ENCODE peak calls at places on chromosomes 5 and 9, in nine cellular contexts. L is K562; D is uterus; G is WERI-Rb-1; M is HCT116; I is naive thymus-derived CD4-positive, alpha-beta T cell; E is kidney; Y is CD4-positive, CD25-positive, alpha-beta regulatory T cell; S is fibroblast of lung. A is an unnamed sample.

GRCh38 chr5:157558089-157558595 is 17.4 kb downstream of the ADAM19 start:
- DNase-seq in L (no peak), D (no peak), G (no peak), M (no peak), I (no peak), E (no peak), Y (no peak), S (peak), A (peak)

GRCh38 chr5:136042665-136043121 is 13.9 kb downstream of the TGFBI start:
- DNase-seq in L (no peak), D (no peak), G (no peak), M (no peak), I (no peak), E (no peak), Y (no peak), S (peak), A (peak)

GRCh38 chr5:139949710-139950109 is 93.4 kb downstream of the NRG2 start:
- DNase-seq in L (no peak), D (no peak), G (no peak), M (no peak), I (no peak), E (no peak), Y (no peak), S (no peak), A (no peak)

GRCh38 chr9:92242115-92242778 is 51.2 kb downstream of the IARS1 start:
- DNase-seq in L (no peak), D (no peak), G (no peak), M (no peak), I (no peak), E (no peak), Y (no peak), S (peak), A (peak)

GRCh38 chr5:133052317-133053175 is 733 bp downstream of the HSPA4 start:
- DNase-seq in L (peak), D (peak), G (peak), M (no peak), I (peak), E (peak), Y (peak), S (peak), A (no peak)

GRCh38 chr5:142512680-142513042 is 173.2 kb downstream of the FGF1 start:
- DNase-seq in L (no peak), D (no peak), G (no peak), M (peak), I (no peak), E (peak), Y (no peak), S (peak), A (no peak)

GRCh38 chr9:42388146-42388690 is 204.8 kb downstream of the SPATA31A6 start:
- DNase-seq in L (peak), D (no peak), G (no peak), M (no peak), I (no peak), E (no peak), Y (no peak), S (no peak), A (no peak)

GRCh38 chr5:16617272-16617973 is 626 bp upstream of the RETREG1 start:
- DNase-seq in L (no peak), D (no peak), G (no peak), M (no peak), I (peak), E (no peak), Y (peak), S (no peak), A (no peak)

GRCh38 chr9:91422832-91423711 is 560 bp downstream of the NFIL3 start:
- DNase-seq in L (peak), D (peak), G (peak), M (no peak), I (peak), E (peak), Y (peak), S (peak), A (peak)

GRCh38 chr9:77752566-77752965 is 104.4 kb upstream of the GNA14 start:
- DNase-seq in L (no peak), D (no peak), G (no peak), M (no peak), I (no peak), E (no peak), Y (no peak), S (peak), A (peak)

GRCh38 chr5:113846941-113847340 is 333.4 kb downstream of the YTHDC2 start:
- DNase-seq in L (no peak), D (no peak), G (no peak), M (no peak), I (no peak), E (no peak), Y (no peak), S (no peak), A (no peak)

GRCh38 chr5:72656331-72656730 is 149.1 kb upstream of the ZNF366 start:
- DNase-seq in L (no peak), D (no peak), G (no peak), M (no peak), I (no peak), E (no peak), Y (no peak), S (no peak), A (no peak)

GRCh38 chr9:35828716-35829083 is at the start of gene FAM221B:
- DNase-seq in L (no peak), D (no peak), G (no peak), M (no peak), I (no peak), E (peak), Y (no peak), S (no peak), A (no peak)

GRCh38 chr5:89388872-89389271 is 505.9 kb upstream of the MEF2C start:
- DNase-seq in L (no peak), D (no peak), G (no peak), M (no peak), I (no peak), E (no peak), Y (no peak), S (no peak), A (no peak)

GRCh38 chr9:134010774-134011173 is 14.5 kb upstream of the BRD3OS start:
- DNase-seq in L (no peak), D (no peak), G (no peak), M (no peak), I (no peak), E (peak), Y (no peak), S (peak), A (no peak)

GRCh38 chr9:133833388-133834025 is 95.4 kb upstream of the SARDH start:
- DNase-seq in L (no peak), D (no peak), G (no peak), M (no peak), I (no peak), E (peak), Y (no peak), S (no peak), A (no peak)

GRCh38 chr5:154620406-154620805 is 134.8 kb upstream of the LARP1 start:
- DNase-seq in L (no peak), D (no peak), G (no peak), M (no peak), I (no peak), E (no peak), Y (no peak), S (no peak), A (no peak)

GRCh38 chr5:116747881-116748280 is 173.3 kb upstream of the SEMA6A start:
- DNase-seq in L (no peak), D (no peak), G (no peak), M (no peak), I (no peak), E (no peak), Y (no peak), S (peak), A (no peak)

GRCh38 chr5:16819522-16820167 is 116.4 kb downstream of the MYO10 start:
- DNase-seq in L (no peak), D (no peak), G (no peak), M (no peak), I (no peak), E (no peak), Y (no peak), S (peak), A (no peak)

GRCh38 chr5:80579050-80579449 is 9.0 kb upstream of the ANKRD34B start:
- DNase-seq in L (no peak), D (no peak), G (no peak), M (no peak), I (no peak), E (no peak), Y (no peak), S (no peak), A (no peak)

GRCh38 chr5:94693043-94693822 is 74.8 kb downstream of the SLF1 start:
- DNase-seq in L (no peak), D (no peak), G (no peak), M (peak), I (no peak), E (no peak), Y (peak), S (peak), A (peak)

GRCh38 chr5:160451281-160451680 is 29.6 kb downstream of the PTTG1 start:
- DNase-seq in L (no peak), D (no peak), G (no peak), M (no peak), I (no peak), E (no peak), Y (no peak), S (no peak), A (no peak)

GRCh38 chr5:31390256-31390655 is 141.6 kb downstream of the DROSHA start:
- DNase-seq in L (no peak), D (no peak), G (no peak), M (no peak), I (no peak), E (no peak), Y (no peak), S (no peak), A (no peak)

GRCh38 chr9:37163299-37163698 is 42.9 kb downstream of the ZCCHC7 start:
- DNase-seq in L (no peak), D (no peak), G (no peak), M (no peak), I (no peak), E (no peak), Y (no peak), S (no peak), A (no peak)

GRCh38 chr5:84614907-84615306 is 230.2 kb upstream of the EDIL3 start:
- DNase-seq in L (no peak), D (no peak), G (no peak), M (no peak), I (no peak), E (no peak), Y (no peak), S (no peak), A (no peak)

GRCh38 chr9:91481971-91482370 is 58.3 kb upstream of the NFIL3 start:
- DNase-seq in L (no peak), D (no peak), G (no peak), M (no peak), I (no peak), E (no peak), Y (no peak), S (no peak), A (no peak)

GRCh38 chr5:82045526-82046267 is 73.9 kb downstream of the ATG10 start:
- DNase-seq in L (no peak), D (no peak), G (no peak), M (no peak), I (no peak), E (no peak), Y (no peak), S (peak), A (peak)

GRCh38 chr5:1895771-1896420 is 13.2 kb upstream of the IRX4 start:
- DNase-seq in L (no peak), D (no peak), G (no peak), M (no peak), I (no peak), E (no peak), Y (no peak), S (no peak), A (no peak)

GRCh38 chr5:176618783-176619182 is 8.8 kb upstream of the GPRIN1 start:
- DNase-seq in L (no peak), D (no peak), G (no peak), M (no peak), I (no peak), E (peak), Y (no peak), S (no peak), A (no peak)

GRCh38 chr5:176619203-176619568 is 9.2 kb upstream of the GPRIN1 start:
- DNase-seq in L (peak), D (no peak), G (no peak), M (peak), I (peak), E (peak), Y (peak), S (peak), A (peak)

GRCh38 chr5:176620333-176620981 is 9.9 kb downstream of the SNCB start:
- DNase-seq in L (peak), D (no peak), G (no peak), M (no peak), I (no peak), E (peak), Y (no peak), S (no peak), A (no peak)

GRCh38 chr5:176621661-176622079 is 8.7 kb downstream of the SNCB start:
- DNase-seq in L (no peak), D (no peak), G (peak), M (no peak), I (no peak), E (peak), Y (no peak), S (peak), A (no peak)

GRCh38 chr5:176619569-176620332 is 9.8 kb upstream of the GPRIN1 start:
- DNase-seq in L (no peak), D (no peak), G (no peak), M (no peak), I (no peak), E (peak), Y (no peak), S (no peak), A (no peak)
- H3K4me3 ChIP-seq in L (peak), D (no peak), G (no peak), M (no peak), I (peak), E (no peak), Y (no peak), S (no peak), A (peak)

GRCh38 chr5:60477849-60478248 is 222.1 kb downstream of the DEPDC1B start:
- DNase-seq in L (no peak), D (no peak), G (no peak), M (no peak), I (no peak), E (no peak), Y (no peak), S (no peak), A (no peak)
- H3K4me3 ChIP-seq in L (no peak), D (no peak), G (no peak), M (no peak), I (no peak), E (no peak), Y (no peak), S (no peak), A (no peak)

GRCh38 chr5:141040763-141041426 is 10.3 kb upstream of the PCDHB1 start:
- DNase-seq in L (peak), D (peak), G (peak), M (peak), I (peak), E (peak), Y (peak), S (peak), A (no peak)

GRCh38 chr5:141040093-141040762 is 10.9 kb upstream of the PCDHB1 start:
- DNase-seq in L (no peak), D (peak), G (peak), M (peak), I (no peak), E (peak), Y (no peak), S (no peak), A (no peak)

GRCh38 chr5:141039517-141039916 is 11.7 kb upstream of the PCDHB1 start:
- DNase-seq in L (no peak), D (no peak), G (no peak), M (no peak), I (no peak), E (no peak), Y (no peak), S (no peak), A (no peak)

GRCh38 chr5:141041427-141041785 is 9.8 kb upstream of the PCDHB1 start:
- DNase-seq in L (no peak), D (no peak), G (no peak), M (no peak), I (no peak), E (no peak), Y (no peak), S (no peak), A (no peak)

DNA sequence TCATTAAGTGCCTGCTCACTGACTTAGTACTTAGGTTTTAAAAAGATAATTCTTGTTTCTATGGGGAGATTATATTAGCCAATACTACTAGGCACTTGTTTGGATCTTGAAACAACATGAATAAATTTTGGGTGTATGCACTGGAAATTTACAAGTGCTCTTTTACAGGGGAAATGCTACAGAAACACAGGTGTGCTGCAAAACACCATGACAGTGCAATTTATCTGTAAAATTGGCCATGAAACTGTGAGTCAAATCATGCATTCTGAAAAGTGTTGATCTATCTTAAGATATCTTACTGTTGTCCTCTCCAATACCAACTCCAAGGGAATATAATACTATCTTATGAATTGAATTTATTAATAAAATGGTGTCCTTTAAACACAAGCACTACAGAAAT is 12.1 kb upstream of the PCDHB1 start:
- DNase-seq in L (no peak), D (no peak), G (no peak), M (no peak), I (no peak), E (no peak), Y (no peak), S (no peak), A (no peak)
- H3K4me3 ChIP-seq in L (no peak), D (no peak), G (no peak), M (no peak), I (no peak), E (no peak), Y (no peak), S (no peak), A (no peak)

GRCh38 chr9:129136446-129137049 is 25.3 kb downstream of the PTPA start:
- DNase-seq in L (no peak), D (no peak), G (no peak), M (no peak), I (no peak), E (no peak), Y (no peak), S (no peak), A (no peak)
- H3K4me3 ChIP-seq in L (no peak), D (no peak), G (no peak), M (no peak), I (no peak), E (no peak), Y (no peak), S (no peak), A (no peak)

GRCh38 chr9:115046786-115047185 is 71.2 kb downstream of the TNC start:
- DNase-seq in L (no peak), D (no peak), G (no peak), M (no peak), I (no peak), E (no peak), Y (no peak), S (no peak), A (no peak)

GRCh38 chr9:115039686-115040085 is 78.3 kb downstream of the TNC start:
- DNase-seq in L (no peak), D (no peak), G (no peak), M (no peak), I (no peak), E (no peak), Y (no peak), S (no peak), A (no peak)

GRCh38 chr9:115046199-115046598 is 71.8 kb downstream of the TNC start:
- DNase-seq in L (no peak), D (no peak), G (no peak), M (no peak), I (no peak), E (no peak), Y (no peak), S (no peak), A (no peak)

GRCh38 chr9:115043632-115044031 is 74.3 kb downstream of the TNC start:
- DNase-seq in L (no peak), D (no peak), G (no peak), M (no peak), I (no peak), E (no peak), Y (no peak), S (no peak), A (no peak)

GRCh38 chr9:115042781-115043509 is 75.0 kb downstream of the TNC start:
- DNase-seq in L (no peak), D (no peak), G (no peak), M (no peak), I (no peak), E (no peak), Y (no peak), S (peak), A (no peak)
- H3K4me3 ChIP-seq in L (no peak), D (no peak), G (no peak), M (no peak), I (no peak), E (no peak), Y (no peak), S (no peak), A (no peak)

DNA sequence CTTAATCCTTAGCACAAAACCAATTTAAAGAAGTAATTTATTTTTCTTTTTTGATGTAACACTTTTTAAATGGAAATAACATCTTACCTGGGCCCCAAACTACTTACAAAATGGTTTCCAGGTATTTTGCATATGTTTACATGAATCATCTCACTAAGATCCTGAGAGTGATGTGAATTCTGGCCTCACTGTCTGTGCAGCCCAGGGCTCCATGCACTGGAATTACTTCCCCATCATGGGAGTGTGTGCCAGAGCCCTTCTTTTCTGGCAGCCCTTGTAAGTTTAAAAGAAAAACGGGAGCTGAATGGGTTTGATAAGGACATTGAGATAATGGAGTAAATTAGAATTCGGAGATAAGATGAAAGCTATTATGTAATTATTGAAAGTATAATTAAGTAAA is 12.2 kb upstream of the F2R start:
- DNase-seq in L (no peak), D (no peak), G (no peak), M (no peak), I (no peak), E (no peak), Y (no peak), S (no peak), A (no peak)
- H3K4me3 ChIP-seq in L (no peak), D (no peak), G (no peak), M (no peak), I (no peak), E (no peak), Y (no peak), S (no peak), A (no peak)

GRCh38 chr5:474826-475661 is 32.1 kb downstream of the EXOC3 start:
- DNase-seq in L (no peak), D (no peak), G (peak), M (no peak), I (no peak), E (peak), Y (no peak), S (peak), A (no peak)
- H3K4me3 ChIP-seq in L (no peak), D (peak), G (peak), M (no peak), I (peak), E (peak), Y (no peak), S (peak), A (peak)

DNA sequence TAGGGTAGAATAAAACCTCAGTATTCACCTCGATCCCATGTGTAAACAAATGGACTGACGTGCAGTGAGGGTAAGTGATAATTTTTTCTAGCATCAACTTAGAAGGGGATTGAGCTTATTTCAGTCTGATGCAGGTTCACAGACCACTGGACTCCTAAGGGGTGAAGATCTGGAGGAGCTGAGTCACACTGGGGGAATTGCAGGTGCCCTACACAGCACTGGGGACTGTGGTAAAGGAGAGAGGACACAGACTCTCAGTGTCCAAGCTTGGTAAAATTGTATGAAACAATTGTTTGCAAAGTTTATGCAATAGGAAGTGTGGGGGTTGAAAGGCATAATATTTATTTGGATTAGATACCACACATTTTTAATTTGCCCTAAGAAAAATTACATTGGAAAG is 767.1 kb upstream of the ADAMTS16 start:
- DNase-seq in L (no peak), D (no peak), G (no peak), M (no peak), I (no peak), E (no peak), Y (no peak), S (no peak), A (no peak)
- H3K4me3 ChIP-seq in L (no peak), D (no peak), G (no peak), M (no peak), I (no peak), E (no peak), Y (no peak), S (no peak), A (no peak)

A was measured in skeletal muscle cell.